ENCODE peak calls at places on chromosomes 12 and 14, in four cellular contexts. K, N, E and U are unnamed samples.

GRCh38 chr14:85978851-85979250 is 448.9 kb downstream of the FLRT2 start:
- DNase-seq in K (no peak), N (no peak), E (no peak), U (no peak)

GRCh38 chr12:57049047-57049446 is 882 bp downstream of the MYO1A start:
- DNase-seq in K (peak; percentile 9), N (no peak), E (no peak), U (no peak)

GRCh38 chr14:21860172-21860571 is 186.6 kb upstream of the OR4E1 start:
- DNase-seq in K (peak; percentile 30), N (no peak), E (peak; percentile 28), U (peak; percentile 24)

GRCh38 chr12:40287369-40287975 is 62.7 kb downstream of the LRRK2 start:
- DNase-seq in K (peak; percentile 7), N (no peak), E (peak; percentile 90), U (no peak)

GRCh38 chr12:19959353-19959752 is 409.0 kb upstream of the PDE3A start:
- DNase-seq in K (no peak), N (no peak), E (no peak), U (no peak)

GRCh38 chr14:50830044-50830931 is 674 bp downstream of the NIN start:
- DNase-seq in K (peak; percentile 22), N (peak; percentile 27), E (peak; percentile 24), U (peak; percentile 37)

GRCh38 chr12:53791735-53792326 is 40.1 kb upstream of the CISTR start:
- DNase-seq in K (no peak), N (no peak), E (peak; percentile 42), U (peak; percentile 42)

GRCh38 chr12:132359971-132360370 is 30.6 kb upstream of the GALNT9 start:
- DNase-seq in K (no peak), N (no peak), E (no peak), U (no peak)

GRCh38 chr12:112555621-112556233 is 137.0 kb downstream of the PTPN11 start:
- DNase-seq in K (no peak), N (no peak), E (peak; percentile 40), U (peak; percentile 62)

GRCh38 chr12:99069371-99069770 is 424.3 kb downstream of the APAF1 start:
- DNase-seq in K (no peak), N (no peak), E (no peak), U (no peak)

GRCh38 chr12:99128246-99128645 is 483.2 kb downstream of the APAF1 start:
- DNase-seq in K (no peak), N (no peak), E (no peak), U (no peak)

GRCh38 chr14:105562713-105563346 is 36.4 kb downstream of the TMEM121 start:
- DNase-seq in K (no peak), N (no peak), E (no peak), U (no peak)

GRCh38 chr12:129994634-129995033 is 90.8 kb upstream of the TMEM132D start:
- DNase-seq in K (no peak), N (no peak), E (no peak), U (no peak)

GRCh38 chr14:63174760-63175191 is 29.5 kb upstream of the RHOJ start:
- DNase-seq in K (peak; percentile 45), N (no peak), E (peak; percentile 34), U (peak; percentile 5)

GRCh38 chr14:74035556-74035955 is 16.4 kb downstream of the BBOF1 start:
- DNase-seq in K (no peak), N (no peak), E (no peak), U (no peak)

GRCh38 chr14:26719514-26719913 is 121.7 kb upstream of the NOVA1 start:
- DNase-seq in K (peak; percentile 34), N (no peak), E (peak; percentile 73), U (no peak)

GRCh38 chr12:78406776-78407335 is 457.7 kb upstream of the SYT1 start:
- DNase-seq in K (no peak), N (peak; percentile 5), E (no peak), U (no peak)

GRCh38 chr12:82803201-82803600 is 116.5 kb downstream of the TMTC2 start:
- DNase-seq in K (no peak), N (no peak), E (no peak), U (no peak)

GRCh38 chr12:52215587-52216031 is 17.4 kb upstream of the KRT7 start:
- DNase-seq in K (peak; percentile 72), N (no peak), E (peak; percentile 93), U (peak; percentile 49)

GRCh38 chr14:45838597-45838996 is 585.6 kb upstream of the MIS18BP1 start:
- DNase-seq in K (no peak), N (peak; percentile 11), E (no peak), U (no peak)

GRCh38 chr12:13362260-13362841 is 165.8 kb downstream of the EMP1 start:
- DNase-seq in K (peak; percentile 47), N (no peak), E (peak; percentile 81), U (peak; percentile 55)

GRCh38 chr12:66555113-66555512 is 123.8 kb downstream of the GRIP1 start:
- DNase-seq in K (no peak), N (no peak), E (no peak), U (no peak)

GRCh38 chr14:60349663-60350365 is 100.8 kb downstream of the PPM1A start:
- DNase-seq in K (peak; percentile 21), N (no peak), E (peak; percentile 58), U (peak; percentile 34)

GRCh38 chr14:29092121-29092520 is 325.5 kb downstream of the FOXG1 start:
- DNase-seq in K (no peak), N (no peak), E (no peak), U (no peak)

GRCh38 chr14:92471919-92472318 is 41.7 kb upstream of the RIN3 start:
- DNase-seq in K (peak; percentile 73), N (no peak), E (peak; percentile 79), U (no peak)

GRCh38 chr14:21617614-21618013 is 17.1 kb downstream of the OR10G2 start:
- DNase-seq in K (no peak), N (no peak), E (no peak), U (no peak)

GRCh38 chr14:33848706-33849454 is 102.0 kb downstream of the EGLN3 start:
- DNase-seq in K (peak; percentile 81), N (no peak), E (peak; percentile 73), U (peak; percentile 71)

GRCh38 chr14:58216544-58216943 is 16.6 kb downstream of the ACTR10 start:
- DNase-seq in K (no peak), N (no peak), E (no peak), U (no peak)

GRCh38 chr12:9721394-9722092 is 11.4 kb downstream of the CLECL1 start:
- DNase-seq in K (peak; percentile 15), N (peak; percentile 77), E (peak; percentile 90), U (no peak)

GRCh38 chr14:74062809-74063150 is 21.5 kb downstream of the ALDH6A1 start:
- DNase-seq in K (no peak), N (no peak), E (no peak), U (no peak)

GRCh38 chr12:130839770-130840355 is 813 bp upstream of the STX2 start:
- DNase-seq in K (no peak), N (no peak), E (no peak), U (no peak)

GRCh38 chr12:99978152-99978551 is 6.6 kb downstream of the ANKS1B start:
- DNase-seq in K (no peak), N (no peak), E (no peak), U (no peak)

GRCh38 chr12:45708901-45709300 is 20.6 kb upstream of the ARID2 start:
- DNase-seq in K (no peak), N (no peak), E (no peak), U (no peak)

GRCh38 chr12:57448669-57449068 is 6.4 kb upstream of the INHBE start:
- DNase-seq in K (no peak), N (no peak), E (no peak), U (no peak)

GRCh38 chr12:27221625-27222387 is 22.3 kb upstream of the STK38L start:
- DNase-seq in K (no peak), N (peak; percentile 88), E (no peak), U (no peak)

GRCh38 chr12:53235742-53236442 is 3.9 kb upstream of the RARG start:
- DNase-seq in K (no peak), N (no peak), E (no peak), U (no peak)

GRCh38 chr14:24113379-24113800 is 1.2 kb upstream of the DCAF11 start:
- DNase-seq in K (no peak), N (no peak), E (no peak), U (no peak)

GRCh38 chr12:77914089-77914488 is 83.4 kb downstream of the NAV3 start:
- DNase-seq in K (no peak), N (no peak), E (peak; percentile 5), U (no peak)

GRCh38 chr12:100234591-100235304 is 32.1 kb downstream of the DEPDC4 start:
- DNase-seq in K (peak; percentile 44), N (peak; percentile 1), E (peak; percentile 59), U (peak; percentile 20)

GRCh38 chr14:59344711-59345455 is 120.3 kb downstream of the GPR135 start:
- DNase-seq in K (no peak), N (no peak), E (no peak), U (no peak)
- TF ChIP-seq SMC3 in K (no peak), N (no peak), E (no peak), U (no peak)

DNA sequence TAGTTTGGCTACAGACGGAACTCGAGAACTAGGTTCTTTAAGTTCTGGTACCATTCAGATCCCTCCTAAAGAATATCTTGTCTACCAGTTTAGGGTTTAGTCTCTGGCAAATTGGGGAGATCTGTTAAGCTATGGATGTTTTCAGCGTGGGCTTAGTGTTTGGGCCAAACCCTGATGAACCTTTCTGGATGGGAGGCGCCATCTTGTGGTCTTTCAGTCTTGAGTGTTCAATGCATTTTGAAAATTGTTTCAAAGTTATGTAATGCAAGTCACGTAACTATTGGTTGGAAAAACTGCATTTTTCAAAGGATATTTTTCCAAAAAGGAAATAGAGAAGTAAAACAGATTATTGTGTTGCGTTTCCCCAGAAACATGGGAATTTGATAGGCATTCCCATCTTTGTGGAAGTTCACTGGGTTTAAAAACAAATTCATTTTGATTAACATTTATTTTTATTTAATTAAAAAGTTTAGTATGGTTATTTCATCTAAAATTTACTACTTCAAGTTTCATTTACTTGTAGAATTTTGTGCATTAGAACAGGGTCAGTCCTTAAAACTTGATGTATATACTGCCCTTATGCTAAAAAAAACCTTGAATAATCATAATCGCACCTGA is 169.0 kb downstream of the PRIMA1 start:
- DNase-seq in K (peak; percentile 47), N (peak; percentile 5), E (peak; percentile 62), U (peak; percentile 25)
- TF ChIP-seq MYC in K (no peak), N (no peak), E (no peak), U (no peak)

GRCh38 chr12:103647267-103647666 is 60.2 kb downstream of the STAB2 start:
- DNase-seq in K (no peak), N (no peak), E (peak; percentile 26), U (no peak)
- TF ChIP-seq SMC3 in K (no peak), N (no peak), E (no peak), U (no peak)

GRCh38 chr14:70339970-70340369 is 19.5 kb downstream of the COX16 start:
- DNase-seq in K (no peak), N (no peak), E (no peak), U (no peak)

GRCh38 chr14:70339039-70339438 is 20.4 kb downstream of the COX16 start:
- DNase-seq in K (no peak), N (no peak), E (no peak), U (no peak)

GRCh38 chr14:70338550-70338949 is 20.9 kb downstream of the COX16 start:
- DNase-seq in K (no peak), N (no peak), E (no peak), U (no peak)

DNA sequence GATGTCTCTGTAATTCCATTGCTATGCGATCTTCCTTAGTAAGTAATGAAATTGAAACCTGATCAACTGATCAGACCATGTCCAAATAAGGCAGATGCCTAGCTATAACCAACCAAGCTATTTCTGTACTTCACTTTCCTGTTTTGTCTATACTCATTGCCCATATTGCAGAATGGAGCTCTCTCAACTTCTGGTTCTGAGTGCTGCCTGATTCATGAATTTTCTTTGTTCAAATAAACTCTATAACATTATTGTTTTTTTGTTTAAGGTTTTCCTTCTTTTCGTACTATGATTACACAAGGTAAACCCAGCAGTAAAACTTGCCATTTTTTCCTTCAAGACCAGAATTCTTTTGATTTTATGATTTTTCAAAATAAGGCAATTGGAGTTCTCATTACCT is 16.3 kb downstream of the COX16 start:
- DNase-seq in K (no peak), N (no peak), E (no peak), U (no peak)
- TF ChIP-seq MYC in K (no peak), N (no peak), E (no peak), U (no peak)